ENCODE peak calls at places on chromosome 2, in seven cellular contexts. S is ovary, Z is stomach, J is kidney, I is transverse colon, N is endodermal cell, U is A549. Y is an unnamed sample.

GRCh38 chr2:37472959-37473358 is 128.5 kb downstream of the QPCT start:
- DNase-seq in Z (no peak), J (no peak), I (no peak), N (no peak), U (peak; percentile 37), S (no peak), Y (no peak)

GRCh38 chr2:138356178-138356577 is 145.4 kb upstream of the SPOPL start:
- DNase-seq in U (peak; percentile 2), S (peak; percentile 26), J (no peak), N (no peak), Z (no peak), I (no peak), Y (no peak)

GRCh38 chr2:221555511-221555845 is 16.6 kb downstream of the EPHA4 start:
- DNase-seq in I (no peak), N (no peak), S (no peak), Z (no peak), J (no peak), U (no peak), Y (no peak)

GRCh38 chr2:182144780-182145170 is 159.1 kb downstream of the PPP1R1C start:
- DNase-seq in S (no peak), J (no peak), N (no peak), I (no peak), U (no peak), Z (no peak), Y (no peak)

GRCh38 chr2:233092446-233093438 is 32.6 kb downstream of the INPP5D start:
- DNase-seq in N (peak; percentile 3), I (no peak), S (no peak), U (no peak), J (peak; percentile 16), Z (no peak), Y (no peak)

GRCh38 chr2:230666446-230666845 is 46.2 kb upstream of the CAB39 start:
- DNase-seq in J (no peak), N (no peak), S (no peak), I (peak; percentile 52), U (no peak), Z (no peak), Y (peak; percentile 20)

GRCh38 chr2:205629021-205629817 is 53.1 kb upstream of the NRP2 start:
- DNase-seq in N (no peak), S (no peak), Z (no peak), J (no peak), U (no peak), I (no peak), Y (no peak)

GRCh38 chr2:37283207-37283606 is 41.4 kb downstream of the PRKD3 start:
- DNase-seq in J (no peak), I (no peak), S (no peak), Z (no peak), N (no peak), U (no peak), Y (no peak)

GRCh38 chr2:10709290-10709939 is 12.0 kb upstream of the ATP6V1C2 start:
- DNase-seq in U (peak; percentile 60), S (no peak), I (peak; percentile 26), Z (no peak), J (no peak), N (peak; percentile 89), Y (peak; percentile 21)

GRCh38 chr2:159904565-159905281 is 106.7 kb upstream of the CD302 start:
- DNase-seq in J (peak; percentile 91), N (peak; percentile 93), Z (peak; percentile 85), U (peak; percentile 36), S (no peak), I (peak; percentile 90), Y (peak; percentile 95)

GRCh38 chr2:74201596-74201995 is 3.2 kb downstream of the MTHFD2 start:
- DNase-seq in S (peak; percentile 34), Z (no peak), I (no peak), N (no peak), J (no peak), U (no peak), Y (no peak)

GRCh38 chr2:46568212-46569009 is 89.0 kb downstream of the TMEM247 start:
- DNase-seq in N (no peak), I (no peak), Z (no peak), U (no peak), S (no peak), J (no peak), Y (no peak)

GRCh38 chr2:46565364-46565763 is 86.0 kb downstream of the TMEM247 start:
- DNase-seq in I (no peak), U (no peak), S (no peak), Z (no peak), J (no peak), N (no peak), Y (no peak)

GRCh38 chr2:46570396-46570795 is 91.0 kb downstream of the TMEM247 start:
- DNase-seq in I (no peak), S (no peak), N (no peak), J (no peak), Z (no peak), U (no peak), Y (no peak)

GRCh38 chr2:46569061-46569560 is 89.7 kb downstream of the TMEM247 start:
- DNase-seq in Z (no peak), S (no peak), N (no peak), U (no peak), J (no peak), I (no peak), Y (no peak)

DNA sequence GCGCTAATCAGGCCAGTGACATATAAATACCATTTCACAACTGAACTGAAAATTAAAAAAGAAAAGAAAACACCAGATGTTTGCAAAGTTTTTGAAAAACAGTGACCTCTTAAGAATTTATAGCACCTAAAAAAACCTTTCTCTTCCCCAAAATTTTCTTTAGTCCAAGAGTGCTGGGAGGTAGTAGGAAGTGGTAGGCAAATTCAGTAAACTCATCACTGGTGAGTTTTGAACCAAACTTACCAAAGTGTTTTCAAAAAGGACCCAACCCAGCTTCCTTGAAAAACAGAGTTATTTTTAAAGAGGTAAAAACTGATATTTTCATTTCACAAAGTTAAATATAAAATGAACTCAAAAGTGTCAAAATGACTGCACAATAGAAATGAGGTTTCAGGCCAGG is 90.4 kb downstream of the TMEM247 start:
- DNase-seq in J (no peak), U (no peak), Z (no peak), I (no peak), S (no peak), N (no peak), Y (no peak)
- H3K4me3 ChIP-seq in J (no peak overlapping the region), U (no peak overlapping the region), Z (no peak overlapping the region), I (no peak overlapping the region), S (no peak overlapping the region), N (no peak overlapping the region), Y (no peak overlapping the region)

DNA sequence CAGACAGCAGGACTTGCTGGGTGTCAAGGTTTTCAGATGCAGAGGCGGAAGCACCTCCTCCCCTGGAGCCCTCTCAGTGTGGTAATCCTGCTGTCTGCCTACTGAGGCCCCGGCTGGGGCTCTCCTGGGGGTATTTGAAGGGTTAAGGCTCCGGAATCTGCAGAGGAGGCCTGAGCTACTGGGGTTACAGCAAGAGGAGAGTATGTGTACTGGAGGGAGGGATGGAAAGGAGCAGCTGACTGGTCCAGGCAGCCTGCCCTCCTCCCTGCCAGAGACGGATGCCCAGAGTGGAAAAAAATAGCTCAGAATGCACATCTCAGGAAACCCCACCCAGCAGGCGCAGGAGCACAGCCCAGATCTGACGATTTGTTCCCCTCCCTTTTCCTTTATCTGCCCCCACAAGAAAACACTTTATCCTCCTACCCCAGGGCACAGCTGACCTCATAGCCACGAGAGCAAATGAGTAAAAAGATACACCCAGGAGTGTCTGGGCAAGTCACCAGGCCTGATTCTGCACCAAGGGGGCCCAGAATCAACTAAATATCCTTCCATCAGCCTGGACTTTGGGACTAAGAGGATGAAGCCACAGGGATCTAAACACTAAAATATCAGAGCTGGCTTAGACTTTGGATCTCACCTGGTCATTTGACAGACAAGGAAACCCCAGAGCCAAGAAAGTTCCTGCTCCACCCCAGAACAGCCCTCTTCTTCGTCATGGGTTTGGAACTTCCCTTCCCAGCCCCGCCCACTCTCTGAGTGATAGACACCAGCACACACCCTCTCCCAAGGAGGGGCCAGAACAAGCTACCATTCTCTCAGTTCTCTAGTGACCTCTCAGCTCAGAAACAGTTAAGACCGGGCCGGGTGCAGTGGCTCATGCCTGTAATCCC is 5.5 kb downstream of the TMBIM1 start:
- DNase-seq in Z (peak; percentile 93), S (peak; percentile 89), N (peak; percentile 94), U (peak; percentile 91), I (peak; percentile 96), J (peak; percentile 93), Y (peak; percentile 100)
- H3K27ac ChIP-seq in Z (peak overlapping the region; percentile 99), S (peak overlapping the region; percentile 88), N (peak overlapping the region; percentile 54), U (peak overlapping the region; percentile 87), I (peak overlapping the region; percentile 96), J (peak overlapping the region; percentile 98), Y (peak overlapping the region; percentile 97)

GRCh38 chr2:142868281-142868762 is 9.1 kb upstream of the KYNU start:
- DNase-seq in S (peak; percentile 15), N (no peak), U (peak; percentile 94), Z (peak; percentile 77), I (peak; percentile 77), J (peak; percentile 80), Y (peak; percentile 84)

GRCh38 chr2:142867161-142867560 is 10.3 kb upstream of the KYNU start:
- DNase-seq in U (peak; percentile 62), N (no peak), Z (no peak), J (no peak), S (no peak), I (no peak), Y (no peak)

GRCh38 chr2:142863485-142863921 is 14.0 kb upstream of the KYNU start:
- DNase-seq in S (no peak), N (no peak), Z (no peak), U (peak; percentile 86), J (no peak), I (no peak), Y (no peak)

GRCh38 chr2:142865924-142866323 is 11.5 kb upstream of the KYNU start:
- DNase-seq in J (no peak), I (no peak), U (no peak), N (no peak), Z (no peak), S (no peak), Y (peak; percentile 57)

GRCh38 chr2:142866426-142866825 is 11.0 kb upstream of the KYNU start:
- DNase-seq in Z (no peak), N (no peak), I (no peak), U (no peak), S (no peak), J (no peak), Y (no peak)
- H3K4me3 ChIP-seq in Z (no peak overlapping the region), N (no peak overlapping the region), I (no peak overlapping the region), U (no peak overlapping the region), S (no peak overlapping the region), J (no peak overlapping the region), Y (no peak overlapping the region)

DNA sequence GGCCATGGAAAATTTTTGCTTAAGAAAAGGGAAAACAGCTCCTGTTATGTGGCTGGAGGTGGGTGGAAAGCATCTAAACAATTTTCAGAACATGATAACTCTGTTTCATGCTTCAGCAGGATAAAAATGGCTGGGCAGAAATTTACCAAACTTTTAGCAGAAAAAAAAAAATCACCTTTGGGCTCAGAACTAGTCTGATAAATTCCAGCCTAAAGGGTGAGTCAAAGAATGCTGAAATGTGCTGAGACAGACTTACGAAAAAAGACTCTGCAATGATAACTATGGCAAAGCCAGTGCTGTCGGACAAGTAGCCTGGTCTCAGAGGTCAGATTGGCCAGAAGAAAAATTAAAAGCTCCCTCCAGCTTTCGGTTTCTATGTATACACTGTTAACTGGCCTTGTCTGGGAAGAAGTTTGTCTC is 123.6 kb downstream of the LRATD1 start:
- DNase-seq in U (no peak), J (no peak), S (no peak), I (no peak), N (no peak), Z (no peak), Y (no peak)
- H3K27ac ChIP-seq in U (no peak overlapping the region), J (no peak overlapping the region), S (no peak overlapping the region), I (no peak overlapping the region), N (no peak overlapping the region), Z (no peak overlapping the region), Y (no peak overlapping the region)

Y was measured in small intestine.